ENCODE peak calls at places on chromosomes 11 and 22, in five cellular contexts. J is ovary, R is occipital lobe, D is amniotic stem cell, F is hepatocyte. C is an unnamed sample.
A peak's percentile ranks its signal among the peaks of the same experiment; 100 is the strongest.

GRCh38 chr11:132361011-132361550 is 990.7 kb downstream of the NTM start:
- DNase-seq in J (no peak), R (no peak), D (no peak), F (no peak), C (no peak)

GRCh38 chr22:44211946-44212930 is 31.5 kb downstream of the PARVG start:
- DNase-seq in J (no peak), R (peak; percentile 75), D (no peak), F (no peak), C (no peak)

GRCh38 chr11:82899191-82899820 is 924 bp downstream of the PRCP start:
- DNase-seq in J (no peak), R (no peak), D (no peak), F (no peak), C (no peak)

GRCh38 chr11:6411594-6412031 is 7.3 kb downstream of the APBB1 start:
- DNase-seq in J (no peak), R (peak; percentile 53), D (no peak), F (no peak), C (no peak)

GRCh38 chr11:48025983-48026340 is 45.6 kb downstream of the PTPRJ start:
- DNase-seq in J (no peak), R (no peak), D (no peak), F (no peak), C (no peak)

GRCh38 chr22:42930810-42931420 is 73.8 kb upstream of the ARFGAP3 start:
- DNase-seq in J (no peak), R (no peak), D (no peak), F (no peak), C (no peak)

GRCh38 chr11:61071880-61072279 is 30.4 kb upstream of the CD5 start:
- DNase-seq in J (peak; percentile 36), R (no peak), D (no peak), F (no peak), C (peak; percentile 42)

GRCh38 chr11:78651136-78651775 is 76.6 kb upstream of the NARS2 start:
- DNase-seq in J (no peak), R (no peak), D (no peak), F (no peak), C (no peak)

GRCh38 chr11:57305523-57305922 is 19.2 kb downstream of the TNKS1BP1 start:
- DNase-seq in J (no peak), R (no peak), D (no peak), F (no peak), C (no peak)

GRCh38 chr22:50157976-50158375 is 12.6 kb upstream of the PANX2 start:
- DNase-seq in J (no peak), R (no peak), D (no peak), F (no peak), C (no peak)

GRCh38 chr22:49827307-49827852 is 293 bp downstream of the BRD1 start:
- DNase-seq in J (no peak), R (no peak), D (no peak), F (peak; percentile 52), C (no peak)

GRCh38 chr11:24609778-24610177 is 112.9 kb downstream of the LUZP2 start:
- DNase-seq in J (no peak), R (no peak), D (no peak), F (no peak), C (no peak)

GRCh38 chr11:85756401-85757200 is 54.3 kb downstream of the SYTL2 start:
- DNase-seq in J (no peak), R (no peak), D (no peak), F (no peak), C (no peak)

GRCh38 chr11:37712246-37712645 is 1114.2 kb upstream of the RAG2 start:
- DNase-seq in J (no peak), R (no peak), D (no peak), F (peak; percentile 13), C (no peak)

GRCh38 chr22:19438286-19438685 is 5.9 kb downstream of the MRPL40 start:
- DNase-seq in J (no peak), R (no peak), D (no peak), F (no peak), C (no peak)

GRCh38 chr22:45671051-45671782 is 417 bp upstream of the ATXN10 start:
- DNase-seq in J (peak; percentile 14), R (no peak), D (no peak), F (peak; percentile 40), C (peak; percentile 47)

GRCh38 chr22:17828502-17829080 is 54.3 kb upstream of the BID start:
- DNase-seq in J (no peak), R (no peak), D (no peak), F (no peak), C (no peak)

GRCh38 chr11:126194121-126194543 is 17.3 kb downstream of the RPUSD4 start:
- DNase-seq in J (peak; percentile 38), R (no peak), D (peak; percentile 4), F (peak; percentile 67), C (peak; percentile 58)

GRCh38 chr11:117814766-117815261 is 9.7 kb downstream of the FXYD2 start:
- DNase-seq in J (no peak), R (no peak), D (no peak), F (peak; percentile 90), C (peak; percentile 79)

GRCh38 chr11:102780491-102780918 is at the start of gene MMP10:
- DNase-seq in J (no peak), R (no peak), D (peak; percentile 35), F (peak; percentile 41), C (no peak)

GRCh38 chr11:12792590-12792989 is 118.4 kb downstream of the TEAD1 start:
- DNase-seq in J (no peak), R (no peak), D (peak; percentile 27), F (no peak), C (no peak)

GRCh38 chr11:86916330-86916729 is 38.9 kb downstream of the FZD4 start:
- DNase-seq in J (no peak), R (no peak), D (peak; percentile 41), F (no peak), C (no peak)

GRCh38 chr11:29780756-29781155 is 236.1 kb downstream of the KCNA4 start:
- DNase-seq in J (no peak), R (peak; percentile 59), D (no peak), F (no peak), C (peak; percentile 63)

GRCh38 chr11:95074806-95075563 is 8.3 kb downstream of the SRSF8 start:
- DNase-seq in J (peak; percentile 48), R (no peak), D (no peak), F (no peak), C (peak; percentile 91)

GRCh38 chr11:1317432-1317831 is 8.0 kb upstream of the TOLLIP start:
- DNase-seq in J (no peak), R (no peak), D (no peak), F (no peak), C (no peak)

GRCh38 chr22:36162127-36163034 is 1.8 kb upstream of the APOL3 start:
- DNase-seq in J (no peak), R (no peak), D (no peak), F (no peak), C (no peak)

GRCh38 chr11:111429066-111429506 is 50.0 kb upstream of the POU2AF1 start:
- DNase-seq in J (peak; percentile 49), R (no peak), D (peak; percentile 10), F (peak; percentile 51), C (peak; percentile 75)

GRCh38 chr11:63553759-63554158 is 9.4 kb downstream of the PLAAT2 start:
- DNase-seq in J (no peak), R (no peak), D (no peak), F (no peak), C (peak; percentile 28)

GRCh38 chr22:36577019-36577418 is 48.1 kb upstream of the EIF3D start:
- DNase-seq in J (no peak), R (no peak), D (peak; percentile 46), F (no peak), C (no peak)

GRCh38 chr22:19143212-19143611 is 1.2 kb downstream of the ESS2 start:
- DNase-seq in J (no peak), R (no peak), D (no peak), F (no peak), C (no peak)

C was measured in testis.